ENCODE peak calls at places on chromosomes 11 and 22, in eight cellular contexts. H, J, P, C, G, O, K and U are unnamed samples.

GRCh38 chr11:113690619-113691569 is 15.2 kb downstream of the TMPRSS5 start:
- DNase-seq in H (no peak), J (no peak), P (peak), C (no peak), G (no peak), O (peak), K (peak), U (no peak)

GRCh38 chr11:134901536-134901935 is 489.5 kb upstream of the B3GAT1 start:
- DNase-seq in H (no peak), J (no peak), P (no peak), C (no peak), G (no peak), O (no peak), K (no peak), U (no peak)

GRCh38 chr11:111733009-111733408 is 33.2 kb downstream of the PPP2R1B start:
- DNase-seq in H (no peak), J (peak), P (no peak), C (peak), G (peak), O (peak), K (peak), U (no peak)

GRCh38 chr11:119422505-119423416 is at the start of gene THY1:
- DNase-seq in H (no peak), J (no peak), P (no peak), C (no peak), G (no peak), O (no peak), K (no peak), U (no peak)

GRCh38 chr11:6604081-6604626 is 580 bp downstream of the ILK start:
- DNase-seq in H (peak), J (peak), P (peak), C (no peak), G (no peak), O (peak), K (peak), U (no peak)

GRCh38 chr22:20531404-20532181 is 24.2 kb downstream of the MED15 start:
- DNase-seq in H (no peak), J (peak), P (no peak), C (peak), G (no peak), O (peak), K (peak), U (no peak)

GRCh38 chr11:13962562-13963168 is at the start of gene SPON1:
- DNase-seq in H (no peak), J (peak), P (no peak), C (peak), G (no peak), O (peak), K (peak), U (no peak)

GRCh38 chr11:69353696-69354544 is 60.0 kb downstream of the MYEOV start:
- DNase-seq in H (no peak), J (no peak), P (no peak), C (no peak), G (no peak), O (no peak), K (no peak), U (no peak)

GRCh38 chr11:130122141-130122575 is 37.4 kb upstream of the ST14 start:
- DNase-seq in H (no peak), J (no peak), P (no peak), C (no peak), G (no peak), O (no peak), K (no peak), U (no peak)

GRCh38 chr11:86502137-86502536 is 127.5 kb downstream of the CCDC81 start:
- DNase-seq in H (no peak), J (no peak), P (no peak), C (no peak), G (no peak), O (no peak), K (no peak), U (no peak)
- TF ChIP-seq CTCF in H (no peak), J (no peak), P (no peak), C (no peak), G (no peak), O (no peak), K (no peak), U (no peak)

GRCh38 chr11:108498816-108499408 is 728 bp upstream of the POGLUT3 start:
- DNase-seq in H (no peak), J (peak), P (no peak), C (no peak), G (no peak), O (no peak), K (no peak), U (no peak)

GRCh38 chr11:108497317-108498045 is 703 bp downstream of the POGLUT3 start:
- DNase-seq in H (peak), J (peak), P (peak), C (peak), G (peak), O (peak), K (peak), U (peak)

GRCh38 chr11:108494182-108494581 is 4.0 kb downstream of the POGLUT3 start:
- DNase-seq in H (no peak), J (no peak), P (no peak), C (no peak), G (no peak), O (no peak), K (no peak), U (no peak)

GRCh38 chr11:108498046-108498815 is at the start of gene POGLUT3:
- DNase-seq in H (peak), J (peak), P (no peak), C (peak), G (no peak), O (peak), K (peak), U (no peak)

GRCh38 chr11:108496643-108497256 is 1.4 kb downstream of the POGLUT3 start:
- DNase-seq in H (no peak), J (no peak), P (no peak), C (no peak), G (no peak), O (no peak), K (peak), U (no peak)
- H3K4me3 ChIP-seq in H (no peak), J (peak), P (no peak), C (no peak), G (peak), O (no peak), K (peak), U (peak)

GRCh38 chr11:8768625-8769333 is 86.2 kb downstream of the RPL27A start:
- DNase-seq in H (no peak), J (peak), P (no peak), C (peak), G (no peak), O (peak), K (peak), U (peak)
- TF ChIP-seq CTCF in H (no peak), J (peak), P (peak), C (no peak), G (peak), O (peak), K (peak), U (peak)

DNA sequence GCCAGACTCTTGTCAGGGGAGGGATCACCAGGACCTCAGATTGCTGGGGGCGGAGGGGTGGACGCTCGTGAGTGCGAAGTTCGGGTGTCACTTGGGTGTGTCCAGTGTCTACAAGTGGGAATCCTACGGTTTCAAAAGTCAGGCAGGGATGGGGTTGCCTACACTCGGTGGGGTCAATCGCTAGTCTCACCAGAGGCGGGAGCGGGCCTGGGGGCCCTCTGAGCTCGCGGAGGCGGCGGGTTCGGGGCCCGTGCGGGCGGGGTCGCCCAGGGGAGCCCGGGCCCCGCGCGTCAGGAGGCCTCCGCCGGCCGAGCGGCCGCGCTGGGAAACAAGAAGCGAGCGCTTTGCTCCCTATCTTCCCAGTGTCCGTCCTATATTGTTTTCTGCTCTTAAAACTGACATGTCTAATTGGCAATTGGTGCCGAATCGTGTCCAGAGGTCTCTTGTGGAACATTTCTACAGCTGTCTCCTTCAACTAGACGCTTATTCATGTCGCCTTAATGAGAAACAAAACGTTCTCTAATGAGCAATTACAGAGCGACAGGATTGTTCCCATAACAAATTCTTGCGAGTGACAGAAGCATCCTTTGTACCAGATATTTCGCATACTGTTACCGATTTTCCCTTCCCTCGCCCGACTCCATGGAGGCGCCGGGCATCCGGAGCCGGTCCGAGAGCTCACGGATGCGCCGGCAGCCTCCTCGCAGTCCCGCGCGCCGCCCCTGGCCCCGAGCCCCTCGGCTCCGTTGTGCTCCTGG is 11.9 kb downstream of the PAX6 start:
- DNase-seq in H (peak), J (no peak), P (no peak), C (no peak), G (no peak), O (no peak), K (no peak), U (no peak)
- H3K4me3 ChIP-seq in H (no peak), J (no peak), P (no peak), C (no peak), G (no peak), O (no peak), K (no peak), U (no peak)

DNA sequence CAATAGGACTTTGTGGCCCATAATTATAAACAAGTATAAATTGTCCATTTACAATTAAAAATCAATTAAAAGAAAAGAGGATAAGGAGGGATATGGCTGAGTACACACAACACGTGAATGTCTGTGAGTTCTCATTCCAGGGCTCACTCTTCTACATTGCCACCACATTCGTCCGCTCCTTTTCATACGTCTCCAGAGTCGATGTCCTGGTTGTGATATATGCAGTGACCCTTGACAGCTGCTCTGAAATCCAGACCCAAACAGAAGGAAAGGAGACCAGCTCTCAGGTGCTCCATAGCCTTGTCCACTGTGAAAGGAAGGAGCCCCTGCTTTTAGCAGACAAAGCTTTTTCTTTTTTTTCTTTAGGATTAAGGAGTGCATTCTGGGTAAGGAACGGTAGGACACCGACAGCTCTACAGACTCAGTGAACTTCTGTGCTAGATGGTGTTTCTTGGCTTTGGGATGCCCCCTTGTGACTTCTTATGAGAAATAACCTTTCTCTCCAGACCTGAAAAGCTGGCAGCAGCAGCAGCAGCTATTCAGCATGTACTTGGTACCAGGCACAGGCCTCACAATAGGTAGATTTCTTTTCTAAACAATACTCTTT is 19.7 kb upstream of the DNAJB13 start:
- DNase-seq in H (peak), J (no peak), P (no peak), C (no peak), G (peak), O (peak), K (peak), U (peak)
- TF ChIP-seq CTCF in H (peak), J (no peak), P (no peak), C (no peak), G (peak), O (peak), K (peak), U (peak)

GRCh38 chr11:9266132-9266736 is 1.1 kb upstream of the DENND5A start:
- DNase-seq in H (no peak), J (no peak), P (no peak), C (no peak), G (no peak), O (no peak), K (no peak), U (no peak)

GRCh38 chr11:9263840-9264380 is 1.2 kb downstream of the DENND5A start:
- DNase-seq in H (peak), J (no peak), P (no peak), C (no peak), G (no peak), O (no peak), K (no peak), U (no peak)

GRCh38 chr11:9265211-9266131 is at the start of gene DENND5A:
- DNase-seq in H (no peak), J (peak), P (peak), C (peak), G (peak), O (peak), K (peak), U (peak)

GRCh38 chr11:9266926-9267325 is 1.8 kb upstream of the DENND5A start:
- DNase-seq in H (no peak), J (no peak), P (no peak), C (no peak), G (no peak), O (no peak), K (no peak), U (no peak)

DNA sequence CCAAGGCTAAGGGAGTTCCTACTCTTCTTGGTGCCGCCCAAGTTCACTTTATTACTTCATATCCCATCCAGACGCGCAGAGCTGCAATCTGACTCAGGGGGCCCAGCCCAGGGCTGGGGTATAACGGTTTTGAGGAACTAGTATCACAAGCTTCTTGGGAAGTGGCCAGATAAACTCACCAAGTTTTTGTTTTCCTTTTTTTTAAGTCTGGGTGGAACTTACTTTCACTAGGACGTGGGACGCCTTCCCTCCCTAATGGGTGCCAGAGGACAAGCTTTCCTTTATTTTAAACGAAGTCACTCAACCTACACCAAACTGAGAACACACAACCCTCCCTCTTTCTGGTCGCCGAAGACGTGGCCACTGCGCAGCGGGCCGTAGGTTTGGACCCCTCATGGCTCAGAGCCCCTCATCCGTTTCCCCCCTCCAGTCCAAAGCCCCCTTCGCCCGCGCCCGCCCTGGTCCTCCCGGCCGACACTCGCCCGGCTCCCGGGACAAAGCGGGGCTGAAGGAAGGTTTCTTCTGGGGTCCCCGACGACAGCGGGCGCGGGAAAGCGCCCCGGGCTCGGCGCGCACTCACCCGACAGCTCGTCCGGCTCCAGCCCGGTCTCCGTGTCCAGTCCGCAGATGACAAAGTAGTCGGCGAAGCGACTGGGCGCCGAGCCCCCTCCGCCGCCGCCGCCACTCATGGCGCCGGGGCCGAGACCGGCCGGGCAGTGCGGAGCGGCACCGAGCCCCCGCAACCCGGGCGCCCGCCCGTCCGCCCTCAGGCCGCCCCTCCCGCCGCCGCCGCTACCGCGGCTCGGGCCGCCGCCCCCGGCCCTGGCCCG is 554 bp downstream of the DENND5A start:
- DNase-seq in H (no peak), J (peak), P (peak), C (peak), G (no peak), O (peak), K (peak), U (peak)
- H3K4me3 ChIP-seq in H (peak), J (peak), P (peak), C (peak), G (peak), O (peak), K (peak), U (peak)

GRCh38 chr11:107757661-107758060 is 45.8 kb upstream of the SLN start:
- DNase-seq in H (no peak), J (no peak), P (no peak), C (no peak), G (no peak), O (no peak), K (no peak), U (no peak)
- TF ChIP-seq CTCF in H (peak), J (no peak), P (no peak), C (no peak), G (peak), O (no peak), K (peak), U (no peak)

DNA sequence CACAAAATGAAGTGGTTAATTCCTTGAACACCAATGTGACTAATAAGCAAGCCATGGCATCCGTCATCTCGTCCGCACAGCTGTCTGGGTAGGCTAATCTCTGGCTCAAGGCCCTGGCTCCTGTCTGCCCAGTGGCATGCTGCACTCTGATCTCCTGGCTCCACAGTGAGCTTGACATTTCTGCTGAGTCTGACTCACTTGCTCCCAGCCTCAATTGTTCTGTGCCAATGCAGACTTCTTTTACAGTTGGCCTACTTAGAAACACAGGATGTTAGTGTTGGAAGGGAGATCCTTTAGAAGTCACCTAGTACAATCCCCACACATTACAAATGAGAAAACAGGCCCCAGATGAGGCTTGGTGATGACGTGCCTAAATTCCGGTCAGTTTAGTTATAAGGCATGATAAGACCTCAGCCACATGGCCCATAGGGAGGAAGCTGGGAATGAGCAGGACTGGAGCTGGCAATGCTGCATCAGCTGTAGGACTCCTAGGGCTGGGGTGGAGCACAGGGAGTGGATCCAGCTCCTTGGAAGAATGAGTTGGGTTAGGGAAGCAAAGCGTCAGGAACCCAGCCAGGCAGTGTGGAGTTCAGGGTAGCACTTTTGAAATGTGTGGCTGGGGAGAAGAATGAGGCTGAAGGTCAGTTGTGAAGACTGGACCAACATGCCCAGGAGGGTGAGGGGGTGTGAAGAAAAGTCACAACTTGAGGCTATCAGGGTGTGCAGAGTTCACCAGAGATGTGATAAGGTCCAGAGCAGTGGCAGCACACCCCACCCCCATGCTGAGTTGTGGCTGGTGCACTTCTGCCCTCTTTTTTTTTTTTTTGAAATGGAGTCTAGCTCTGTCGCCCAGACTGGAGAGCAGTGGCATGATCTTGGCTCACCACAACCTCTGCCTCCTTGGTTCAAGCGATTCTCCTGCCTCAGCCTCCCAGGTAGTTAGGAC is 70.2 kb upstream of the EED start:
- DNase-seq in H (no peak), J (peak), P (peak), C (peak), G (peak), O (peak), K (peak), U (peak)
- H3K4me3 ChIP-seq in H (no peak), J (no peak), P (no peak), C (no peak), G (no peak), O (no peak), K (no peak), U (no peak)

GRCh38 chr11:71119656-71120269 is 132.6 kb downstream of the SHANK2 start:
- DNase-seq in H (no peak), J (no peak), P (no peak), C (no peak), G (no peak), O (no peak), K (no peak), U (no peak)

GRCh38 chr11:71117311-71117710 is 135.1 kb downstream of the SHANK2 start:
- DNase-seq in H (no peak), J (no peak), P (no peak), C (no peak), G (no peak), O (no peak), K (no peak), U (no peak)

GRCh38 chr11:71118671-71119250 is 133.6 kb downstream of the SHANK2 start:
- DNase-seq in H (no peak), J (no peak), P (no peak), C (no peak), G (no peak), O (no peak), K (no peak), U (no peak)

GRCh38 chr11:71124127-71124526 is 128.2 kb downstream of the SHANK2 start:
- DNase-seq in H (no peak), J (no peak), P (no peak), C (no peak), G (no peak), O (no peak), K (no peak), U (no peak)

DNA sequence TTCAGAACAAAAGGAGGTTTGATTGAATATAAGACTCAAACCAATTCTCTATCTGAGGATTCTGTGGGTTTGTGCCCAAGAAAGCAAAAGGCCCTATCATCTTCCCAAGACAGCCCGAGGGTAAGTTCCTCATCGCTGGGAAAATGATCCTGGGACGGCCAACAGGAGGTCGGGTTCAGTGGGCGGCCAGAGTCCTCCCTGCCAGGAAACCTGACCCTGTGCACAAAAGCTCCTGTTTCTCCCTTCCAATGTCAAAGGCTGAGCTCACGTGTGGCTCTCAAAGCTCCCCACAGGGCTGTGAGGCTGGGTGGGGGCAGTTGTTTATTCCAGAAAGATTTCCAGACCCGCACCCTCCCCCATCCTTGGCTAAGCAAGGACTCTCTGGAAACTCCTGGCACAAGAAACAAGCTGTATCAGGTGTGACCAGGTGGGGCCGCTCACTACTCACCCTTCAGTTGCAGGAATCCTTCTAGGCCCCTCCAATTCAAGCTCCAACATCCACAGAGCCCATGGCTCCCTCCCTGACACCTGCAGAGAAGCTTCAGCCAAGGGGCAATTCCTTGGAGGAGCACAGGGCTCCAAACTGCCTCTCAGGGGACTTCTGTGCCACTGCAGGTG is 131.9 kb downstream of the SHANK2 start:
- DNase-seq in H (no peak), J (no peak), P (no peak), C (no peak), G (no peak), O (no peak), K (no peak), U (no peak)
- TF ChIP-seq CTCF in H (peak), J (no peak), P (no peak), C (no peak), G (no peak), O (no peak), K (no peak), U (no peak)